ENCODE peak calls at places on chromosome X, in ten cellular contexts. One of them, this sample, is unnamed.

GRCh38 chrX:17022205-17022604 is 75.7 kb downstream of the REPS2 start:
- DNase-seq in HCT116: no peak
- DNase-seq in heart right ventricle: no peak
- DNase-seq in AG04450: peak; percentile 24
- DNase-seq in ovary: no peak
- DNase-seq in IMR-90: peak; percentile 35
- DNase-seq in pancreas: no peak
- DNase-seq in psoas muscle: no peak
- DNase-seq in brain microvascular endothelial cell: peak; percentile 33
- DNase-seq in dorsolateral prefrontal cortex: no peak
- DNase-seq in this sample: no peak

GRCh38 chrX:11365426-11365825 is 72.2 kb downstream of the AMELX start:
- DNase-seq in ovary: no peak
- DNase-seq in AG04450: no peak
- DNase-seq in pancreas: no peak
- DNase-seq in dorsolateral prefrontal cortex: no peak
- DNase-seq in heart right ventricle: no peak
- DNase-seq in IMR-90: no peak
- DNase-seq in brain microvascular endothelial cell: no peak
- DNase-seq in HCT116: no peak
- DNase-seq in psoas muscle: no peak
- DNase-seq in this sample: no peak

GRCh38 chrX:65035451-65035779 is 59.2 kb upstream of the ZC4H2 start:
- DNase-seq in ovary: peak; percentile 42
- DNase-seq in IMR-90: peak; percentile 21
- DNase-seq in heart right ventricle: peak; percentile 8
- DNase-seq in HCT116: no peak
- DNase-seq in brain microvascular endothelial cell: peak; percentile 4
- DNase-seq in psoas muscle: peak; percentile 16
- DNase-seq in AG04450: no peak
- DNase-seq in pancreas: no peak
- DNase-seq in dorsolateral prefrontal cortex: peak; percentile 33
- DNase-seq in this sample: peak; percentile 74

GRCh38 chrX:153462291-153462690 is 8.1 kb downstream of the HAUS7 start:
- DNase-seq in IMR-90: no peak
- DNase-seq in ovary: no peak
- DNase-seq in psoas muscle: no peak
- DNase-seq in HCT116: no peak
- DNase-seq in heart right ventricle: no peak
- DNase-seq in dorsolateral prefrontal cortex: no peak
- DNase-seq in pancreas: no peak
- DNase-seq in AG04450: no peak
- DNase-seq in brain microvascular endothelial cell: no peak
- DNase-seq in this sample: no peak

GRCh38 chrX:155056877-155057792 is 13.8 kb downstream of the CMC4 start:
- DNase-seq in ovary: peak; percentile 75
- DNase-seq in brain microvascular endothelial cell: peak; percentile 45
- DNase-seq in pancreas: peak; percentile 55
- DNase-seq in IMR-90: peak; percentile 70
- DNase-seq in HCT116: peak; percentile 51
- DNase-seq in heart right ventricle: peak; percentile 50
- DNase-seq in psoas muscle: peak; percentile 48
- DNase-seq in dorsolateral prefrontal cortex: peak; percentile 45
- DNase-seq in AG04450: peak; percentile 26
- DNase-seq in this sample: peak; percentile 79

GRCh38 chrX:115330498-115331138 is 41.1 kb downstream of the LUZP4 start:
- DNase-seq in dorsolateral prefrontal cortex: peak; percentile 28
- DNase-seq in brain microvascular endothelial cell: peak; percentile 42
- DNase-seq in heart right ventricle: no peak
- DNase-seq in AG04450: no peak
- DNase-seq in IMR-90: peak; percentile 76
- DNase-seq in HCT116: peak; percentile 44
- DNase-seq in pancreas: peak; percentile 2
- DNase-seq in psoas muscle: peak; percentile 22
- DNase-seq in ovary: peak; percentile 53
- DNase-seq in this sample: no peak

GRCh38 chrX:138150709-138151108 is 560.8 kb downstream of the FGF13 start:
- DNase-seq in heart right ventricle: no peak
- DNase-seq in brain microvascular endothelial cell: no peak
- DNase-seq in IMR-90: no peak
- DNase-seq in dorsolateral prefrontal cortex: no peak
- DNase-seq in HCT116: no peak
- DNase-seq in psoas muscle: no peak
- DNase-seq in AG04450: no peak
- DNase-seq in pancreas: no peak
- DNase-seq in ovary: no peak
- DNase-seq in this sample: no peak

GRCh38 chrX:152600853-152601635 is 36.7 kb upstream of the GABRQ start:
- DNase-seq in ovary: no peak
- DNase-seq in pancreas: no peak
- DNase-seq in psoas muscle: no peak
- DNase-seq in brain microvascular endothelial cell: peak; percentile 1
- DNase-seq in AG04450: no peak
- DNase-seq in heart right ventricle: no peak
- DNase-seq in IMR-90: no peak
- DNase-seq in dorsolateral prefrontal cortex: peak; percentile 73
- DNase-seq in HCT116: no peak
- DNase-seq in this sample: no peak

GRCh38 chrX:121851033-121851432 is 803.6 kb downstream of the GLUD2 start:
- DNase-seq in pancreas: no peak
- DNase-seq in brain microvascular endothelial cell: peak; percentile 2
- DNase-seq in dorsolateral prefrontal cortex: no peak
- DNase-seq in ovary: no peak
- DNase-seq in psoas muscle: no peak
- DNase-seq in AG04450: no peak
- DNase-seq in heart right ventricle: no peak
- DNase-seq in IMR-90: no peak
- DNase-seq in HCT116: no peak
- DNase-seq in this sample: no peak

GRCh38 chrX:110182865-110183264 is 135.0 kb downstream of the AMMECR1 start:
- DNase-seq in heart right ventricle: no peak
- DNase-seq in psoas muscle: no peak
- DNase-seq in IMR-90: no peak
- DNase-seq in HCT116: no peak
- DNase-seq in pancreas: no peak
- DNase-seq in ovary: no peak
- DNase-seq in dorsolateral prefrontal cortex: no peak
- DNase-seq in brain microvascular endothelial cell: no peak
- DNase-seq in AG04450: no peak
- DNase-seq in this sample: no peak

GRCh38 chrX:47143894-47144625 is 442 bp downstream of the NDUFB11 start:
- DNase-seq in ovary: peak; percentile 70
- DNase-seq in AG04450: no peak
- DNase-seq in HCT116: no peak
- DNase-seq in brain microvascular endothelial cell: no peak
- DNase-seq in IMR-90: peak; percentile 16
- DNase-seq in pancreas: peak; percentile 27
- DNase-seq in psoas muscle: peak; percentile 42
- DNase-seq in heart right ventricle: peak; percentile 35
- DNase-seq in dorsolateral prefrontal cortex: peak; percentile 24
- DNase-seq in this sample: peak; percentile 79

GRCh38 chrX:31279359-31279758 is 207.5 kb upstream of the FTHL17 start:
- DNase-seq in brain microvascular endothelial cell: peak; percentile 12
- DNase-seq in AG04450: no peak
- DNase-seq in ovary: no peak
- DNase-seq in HCT116: no peak
- DNase-seq in psoas muscle: no peak
- DNase-seq in pancreas: no peak
- DNase-seq in dorsolateral prefrontal cortex: no peak
- DNase-seq in heart right ventricle: no peak
- DNase-seq in IMR-90: peak; percentile 26
- DNase-seq in this sample: no peak

GRCh38 chrX:11239230-11239629 is 54.0 kb upstream of the AMELX start:
- DNase-seq in IMR-90: peak; percentile 77
- DNase-seq in dorsolateral prefrontal cortex: no peak
- DNase-seq in brain microvascular endothelial cell: peak; percentile 52
- DNase-seq in HCT116: no peak
- DNase-seq in AG04450: no peak
- DNase-seq in pancreas: no peak
- DNase-seq in ovary: no peak
- DNase-seq in psoas muscle: no peak
- DNase-seq in heart right ventricle: no peak
- DNase-seq in this sample: no peak

GRCh38 chrX:15838017-15838416 is 16.6 kb downstream of the AP1S2 start:
- DNase-seq in ovary: no peak
- DNase-seq in heart right ventricle: no peak
- DNase-seq in brain microvascular endothelial cell: no peak
- DNase-seq in IMR-90: no peak
- DNase-seq in HCT116: no peak
- DNase-seq in dorsolateral prefrontal cortex: no peak
- DNase-seq in pancreas: no peak
- DNase-seq in AG04450: no peak
- DNase-seq in psoas muscle: no peak
- DNase-seq in this sample: no peak

GRCh38 chrX:118520206-118520857 is 24.7 kb downstream of the DOCK11 start:
- DNase-seq in IMR-90: peak; percentile 80
- DNase-seq in brain microvascular endothelial cell: peak; percentile 51
- DNase-seq in heart right ventricle: no peak
- DNase-seq in HCT116: no peak
- DNase-seq in ovary: no peak
- DNase-seq in pancreas: no peak
- DNase-seq in dorsolateral prefrontal cortex: no peak
- DNase-seq in psoas muscle: no peak
- DNase-seq in AG04450: peak; percentile 38
- DNase-seq in this sample: no peak

GRCh38 chrX:100995469-100995868 is 26.0 kb downstream of the ARL13A start:
- DNase-seq in pancreas: no peak
- DNase-seq in psoas muscle: no peak
- DNase-seq in HCT116: peak; percentile 41
- DNase-seq in brain microvascular endothelial cell: peak; percentile 92
- DNase-seq in heart right ventricle: no peak
- DNase-seq in IMR-90: peak; percentile 93
- DNase-seq in AG04450: peak; percentile 64
- DNase-seq in ovary: no peak
- DNase-seq in dorsolateral prefrontal cortex: peak; percentile 63
- DNase-seq in this sample: no peak

DNA sequence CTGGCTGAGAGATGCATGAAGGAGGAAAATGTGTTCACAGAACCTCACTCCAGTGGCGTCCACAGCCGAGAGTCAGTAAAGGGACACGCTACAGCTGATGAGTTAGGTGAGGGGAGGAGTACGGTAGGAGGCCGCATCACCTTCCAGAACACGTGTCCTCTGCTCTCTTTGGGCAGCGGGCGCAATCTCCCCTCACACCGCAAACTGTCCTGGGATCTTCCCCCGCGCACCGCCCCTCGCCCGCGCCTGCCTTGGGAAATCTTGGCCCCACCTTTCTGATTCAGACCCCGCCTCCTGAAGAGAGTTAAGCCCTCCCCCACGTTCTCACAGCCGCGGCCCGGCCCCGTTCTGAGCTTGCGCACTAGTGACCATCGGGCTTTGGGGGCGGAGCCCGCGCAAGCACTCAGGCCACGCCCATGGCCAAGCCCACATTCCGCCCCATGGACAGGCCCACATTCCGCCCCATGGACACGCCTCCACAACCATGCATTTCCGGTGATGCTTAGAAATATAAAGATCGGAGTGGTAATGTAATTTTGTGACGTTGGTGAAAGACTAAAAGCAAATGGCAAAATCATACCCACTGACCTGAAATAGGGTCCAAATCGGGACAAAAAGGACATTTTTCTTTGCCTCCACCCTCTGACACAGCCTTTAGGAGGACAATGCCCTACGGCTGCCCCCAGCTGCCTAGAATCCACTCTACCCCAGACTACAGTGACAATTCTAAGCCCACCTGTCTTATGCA is 13.3 kb downstream of the SMIM10 start:
- DNase-seq in heart right ventricle: peak; percentile 89
- DNase-seq in pancreas: peak; percentile 79
- DNase-seq in brain microvascular endothelial cell: peak; percentile 81
- DNase-seq in AG04450: peak; percentile 78
- DNase-seq in ovary: peak; percentile 94
- DNase-seq in psoas muscle: peak; percentile 88
- DNase-seq in dorsolateral prefrontal cortex: peak; percentile 90
- DNase-seq in IMR-90: peak; percentile 87
- DNase-seq in HCT116: peak; percentile 74
- DNase-seq in this sample: peak; percentile 93
- H3K27ac ChIP-seq in heart right ventricle: peak overlapping the region; percentile 48
- H3K27ac ChIP-seq in pancreas: no peak overlapping the region
- H3K27ac ChIP-seq in brain microvascular endothelial cell: no peak overlapping the region
- H3K27ac ChIP-seq in AG04450: peak overlapping the region; percentile 70
- H3K27ac ChIP-seq in ovary: no peak overlapping the region
- H3K27ac ChIP-seq in psoas muscle: peak overlapping the region; percentile 30
- H3K27ac ChIP-seq in dorsolateral prefrontal cortex: no peak overlapping the region
- H3K27ac ChIP-seq in IMR-90: peak overlapping the region; percentile 74
- H3K27ac ChIP-seq in HCT116: no peak overlapping the region
- H3K27ac ChIP-seq in this sample: no peak overlapping the region

GRCh38 chrX:2967998-2968909 is 38.1 kb upstream of the ARSH start:
- DNase-seq in IMR-90: peak; percentile 29
- DNase-seq in dorsolateral prefrontal cortex: peak; percentile 56
- DNase-seq in HCT116: no peak
- DNase-seq in psoas muscle: no peak
- DNase-seq in brain microvascular endothelial cell: peak; percentile 78
- DNase-seq in heart right ventricle: peak; percentile 12
- DNase-seq in AG04450: no peak
- DNase-seq in ovary: no peak
- DNase-seq in pancreas: no peak
- DNase-seq in this sample: no peak
- TF ChIP-seq CTCF in IMR-90: no peak
- TF ChIP-seq CTCF in dorsolateral prefrontal cortex: no peak
- TF ChIP-seq CTCF in HCT116: no peak
- TF ChIP-seq CTCF in psoas muscle: no peak
- TF ChIP-seq CTCF in brain microvascular endothelial cell: peak; percentile 27
- TF ChIP-seq CTCF in heart right ventricle: no peak
- TF ChIP-seq CTCF in AG04450: no peak
- TF ChIP-seq CTCF in ovary: no peak
- TF ChIP-seq CTCF in pancreas: no peak
- TF ChIP-seq CTCF in this sample: no peak

GRCh38 chrX:71540801-71541545 is 8.1 kb downstream of the OGT start:
- DNase-seq in brain microvascular endothelial cell: no peak
- DNase-seq in heart right ventricle: no peak
- DNase-seq in ovary: no peak
- DNase-seq in psoas muscle: no peak
- DNase-seq in dorsolateral prefrontal cortex: no peak
- DNase-seq in AG04450: no peak
- DNase-seq in IMR-90: no peak
- DNase-seq in HCT116: no peak
- DNase-seq in pancreas: no peak
- DNase-seq in this sample: no peak
- H3K4me3 ChIP-seq in brain microvascular endothelial cell: no peak overlapping the region
- H3K4me3 ChIP-seq in heart right ventricle: no peak overlapping the region
- H3K4me3 ChIP-seq in ovary: no peak overlapping the region
- H3K4me3 ChIP-seq in psoas muscle: no peak overlapping the region
- H3K4me3 ChIP-seq in dorsolateral prefrontal cortex: no peak overlapping the region
- H3K4me3 ChIP-seq in AG04450: no peak overlapping the region
- H3K4me3 ChIP-seq in IMR-90: no peak overlapping the region
- H3K4me3 ChIP-seq in HCT116: no peak overlapping the region
- H3K4me3 ChIP-seq in pancreas: no peak overlapping the region
- H3K4me3 ChIP-seq in this sample: peak overlapping the region; percentile 3

GRCh38 chrX:38896724-38897298 is 95.6 kb downstream of the MID1IP1 start:
- DNase-seq in HCT116: no peak
- DNase-seq in ovary: no peak
- DNase-seq in AG04450: no peak
- DNase-seq in pancreas: no peak
- DNase-seq in psoas muscle: no peak
- DNase-seq in heart right ventricle: no peak
- DNase-seq in dorsolateral prefrontal cortex: no peak
- DNase-seq in IMR-90: no peak
- DNase-seq in brain microvascular endothelial cell: no peak
- DNase-seq in this sample: no peak
- H3K27ac ChIP-seq in HCT116: no peak overlapping the region
- H3K27ac ChIP-seq in ovary: no peak overlapping the region
- H3K27ac ChIP-seq in AG04450: no peak overlapping the region
- H3K27ac ChIP-seq in pancreas: no peak overlapping the region
- H3K27ac ChIP-seq in psoas muscle: no peak overlapping the region
- H3K27ac ChIP-seq in heart right ventricle: no peak overlapping the region
- H3K27ac ChIP-seq in dorsolateral prefrontal cortex: no peak overlapping the region
- H3K27ac ChIP-seq in IMR-90: no peak overlapping the region
- H3K27ac ChIP-seq in brain microvascular endothelial cell: no peak overlapping the region
- H3K27ac ChIP-seq in this sample: no peak overlapping the region

GRCh38 chrX:29762006-29762405 is 453.4 kb upstream of the MAGEB2 start:
- DNase-seq in AG04450: no peak
- DNase-seq in IMR-90: no peak
- DNase-seq in ovary: no peak
- DNase-seq in HCT116: no peak
- DNase-seq in brain microvascular endothelial cell: no peak
- DNase-seq in dorsolateral prefrontal cortex: no peak
- DNase-seq in pancreas: no peak
- DNase-seq in heart right ventricle: no peak
- DNase-seq in psoas muscle: no peak
- DNase-seq in this sample: no peak
- TF ChIP-seq CTCF in AG04450: no peak
- TF ChIP-seq CTCF in IMR-90: no peak
- TF ChIP-seq CTCF in ovary: no peak
- TF ChIP-seq CTCF in HCT116: no peak
- TF ChIP-seq CTCF in brain microvascular endothelial cell: no peak
- TF ChIP-seq CTCF in dorsolateral prefrontal cortex: no peak
- TF ChIP-seq CTCF in pancreas: no peak
- TF ChIP-seq CTCF in heart right ventricle: no peak
- TF ChIP-seq CTCF in psoas muscle: no peak
- TF ChIP-seq CTCF in this sample: no peak

This sample was measured in coronary artery.